ENCODE peak calls at places on chromosomes 7 and 10, in four cellular contexts. One of them, this sample, is unnamed.

GRCh38 chr7:116231543-116232401 is 21.4 kb downstream of the TES start:
- DNase-seq in GM13977: no peak
- DNase-seq in suprapubic skin: no peak
- DNase-seq in astrocyte of the spinal cord: peak
- DNase-seq in this sample: no peak

GRCh38 chr10:100742067-100742771 is 3.2 kb upstream of the PAX2 start:
- DNase-seq in GM13977: peak
- DNase-seq in suprapubic skin: no peak
- DNase-seq in astrocyte of the spinal cord: no peak
- DNase-seq in this sample: peak

GRCh38 chr10:59536151-59536550 is 173.5 kb downstream of the SLC16A9 start:
- DNase-seq in GM13977: no peak
- DNase-seq in suprapubic skin: no peak
- DNase-seq in astrocyte of the spinal cord: peak
- DNase-seq in this sample: no peak

GRCh38 chr10:75612904-75613684 is 181.7 kb downstream of the LRMDA start:
- DNase-seq in GM13977: no peak
- DNase-seq in suprapubic skin: no peak
- DNase-seq in astrocyte of the spinal cord: peak
- DNase-seq in this sample: no peak

GRCh38 chr7:92135100-92135429 is 788 bp upstream of the CYP51A1 start:
- DNase-seq in GM13977: peak
- DNase-seq in suprapubic skin: no peak
- DNase-seq in astrocyte of the spinal cord: no peak
- DNase-seq in this sample: peak

GRCh38 chr7:67463983-67464382 is 467.4 kb downstream of the TYW1 start:
- DNase-seq in GM13977: no peak
- DNase-seq in suprapubic skin: no peak
- DNase-seq in astrocyte of the spinal cord: no peak
- DNase-seq in this sample: no peak

GRCh38 chr10:99536400-99537254 is 3.9 kb downstream of the NKX2-3 start:
- DNase-seq in GM13977: peak
- DNase-seq in suprapubic skin: no peak
- DNase-seq in astrocyte of the spinal cord: no peak
- DNase-seq in this sample: peak

GRCh38 chr7:75892634-75893272 is 13.9 kb downstream of the RHBDD2 start:
- DNase-seq in GM13977: no peak
- DNase-seq in suprapubic skin: no peak
- DNase-seq in astrocyte of the spinal cord: no peak
- DNase-seq in this sample: no peak

GRCh38 chr10:19328582-19328981 is 280.0 kb downstream of the MALRD1 start:
- DNase-seq in GM13977: no peak
- DNase-seq in suprapubic skin: no peak
- DNase-seq in astrocyte of the spinal cord: no peak
- DNase-seq in this sample: no peak

GRCh38 chr10:103416436-103417147 is 20.2 kb downstream of the PDCD11 start:
- DNase-seq in GM13977: peak
- DNase-seq in suprapubic skin: no peak
- DNase-seq in astrocyte of the spinal cord: peak
- DNase-seq in this sample: peak
- TF ChIP-seq CTCF in GM13977: peak
- TF ChIP-seq CTCF in suprapubic skin: peak
- TF ChIP-seq CTCF in astrocyte of the spinal cord: peak
- TF ChIP-seq CTCF in this sample: peak

GRCh38 chr7:154856737-154857136 is 146.2 kb downstream of the PAXIP1 start:
- DNase-seq in GM13977: no peak
- DNase-seq in suprapubic skin: no peak
- DNase-seq in astrocyte of the spinal cord: no peak
- DNase-seq in this sample: no peak
- TF ChIP-seq CTCF in GM13977: no peak
- TF ChIP-seq CTCF in suprapubic skin: no peak
- TF ChIP-seq CTCF in astrocyte of the spinal cord: no peak
- TF ChIP-seq CTCF in this sample: no peak

GRCh38 chr7:106101726-106102125 is 10.4 kb downstream of the SYPL1 start:
- DNase-seq in GM13977: no peak
- DNase-seq in suprapubic skin: no peak
- DNase-seq in astrocyte of the spinal cord: peak
- DNase-seq in this sample: no peak
- TF ChIP-seq CTCF in GM13977: no peak
- TF ChIP-seq CTCF in suprapubic skin: no peak
- TF ChIP-seq CTCF in astrocyte of the spinal cord: no peak
- TF ChIP-seq CTCF in this sample: no peak

GRCh38 chr10:110162749-110163148 is 44.7 kb upstream of the MXI1 start:
- DNase-seq in GM13977: no peak
- DNase-seq in suprapubic skin: no peak
- DNase-seq in astrocyte of the spinal cord: no peak
- DNase-seq in this sample: no peak
- TF ChIP-seq CTCF in GM13977: no peak
- TF ChIP-seq CTCF in suprapubic skin: no peak
- TF ChIP-seq CTCF in astrocyte of the spinal cord: no peak
- TF ChIP-seq CTCF in this sample: no peak

DNA sequence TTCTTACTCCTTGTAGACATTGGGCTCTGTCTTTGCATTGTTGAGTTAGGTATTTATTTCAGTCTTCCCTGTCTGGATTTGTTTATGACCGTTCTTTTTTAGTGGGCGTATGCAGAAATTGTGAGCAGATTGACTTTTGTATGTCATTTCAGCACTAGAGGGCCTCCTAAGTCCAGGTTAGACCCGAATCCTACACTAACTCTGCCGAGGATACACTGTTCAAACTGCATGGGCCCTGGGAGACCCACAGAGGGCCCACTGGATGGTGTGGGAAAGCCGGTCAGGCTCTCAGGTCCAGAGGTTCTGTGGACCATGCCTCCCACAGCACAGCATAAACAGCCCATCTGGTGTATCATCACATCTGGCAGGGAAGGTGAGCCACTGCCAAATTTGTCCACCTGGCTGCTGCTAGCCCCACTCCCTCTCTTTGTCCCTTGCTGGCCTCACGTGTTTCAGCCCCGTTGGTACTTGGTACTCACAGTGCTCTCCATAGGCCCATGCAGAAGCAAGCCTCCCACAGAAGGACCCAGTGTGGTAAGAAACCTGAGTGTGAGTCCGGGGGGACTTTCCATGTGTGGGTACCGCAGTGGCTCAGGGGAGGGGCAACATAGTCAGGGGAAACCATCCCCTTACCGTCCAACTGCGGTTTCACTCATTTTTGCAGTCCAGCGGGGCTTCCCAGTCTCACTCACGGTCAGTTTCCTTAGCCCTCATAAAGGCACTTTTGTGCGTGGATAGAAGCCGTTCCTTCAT is 112.8 kb downstream of the APBB1IP start:
- DNase-seq in GM13977: no peak
- DNase-seq in suprapubic skin: no peak
- DNase-seq in astrocyte of the spinal cord: no peak
- DNase-seq in this sample: no peak
- TF ChIP-seq CTCF in GM13977: peak
- TF ChIP-seq CTCF in suprapubic skin: no peak
- TF ChIP-seq CTCF in astrocyte of the spinal cord: no peak
- TF ChIP-seq CTCF in this sample: no peak

GRCh38 chr7:16636533-16637173 is 8.9 kb downstream of the ANKMY2 start:
- DNase-seq in GM13977: no peak
- DNase-seq in suprapubic skin: no peak
- DNase-seq in astrocyte of the spinal cord: peak
- DNase-seq in this sample: no peak
- TF ChIP-seq CTCF in GM13977: no peak
- TF ChIP-seq CTCF in suprapubic skin: no peak
- TF ChIP-seq CTCF in astrocyte of the spinal cord: no peak
- TF ChIP-seq CTCF in this sample: no peak

GRCh38 chr10:12445701-12446334 is 96.5 kb downstream of the CAMK1D start:
- DNase-seq in GM13977: no peak
- DNase-seq in suprapubic skin: no peak
- DNase-seq in astrocyte of the spinal cord: no peak
- DNase-seq in this sample: no peak

GRCh38 chr10:12444981-12445700 is 95.8 kb downstream of the CAMK1D start:
- DNase-seq in GM13977: no peak
- DNase-seq in suprapubic skin: no peak
- DNase-seq in astrocyte of the spinal cord: no peak
- DNase-seq in this sample: no peak

GRCh38 chr10:12448340-12448728 is 99.0 kb downstream of the CAMK1D start:
- DNase-seq in GM13977: no peak
- DNase-seq in suprapubic skin: no peak
- DNase-seq in astrocyte of the spinal cord: no peak
- DNase-seq in this sample: no peak

GRCh38 chr10:12438914-12439692 is 89.8 kb downstream of the CAMK1D start:
- DNase-seq in GM13977: no peak
- DNase-seq in suprapubic skin: no peak
- DNase-seq in astrocyte of the spinal cord: no peak
- DNase-seq in this sample: no peak

GRCh38 chr10:12443026-12443425 is 93.7 kb downstream of the CAMK1D start:
- DNase-seq in GM13977: no peak
- DNase-seq in suprapubic skin: no peak
- DNase-seq in astrocyte of the spinal cord: no peak
- DNase-seq in this sample: no peak
- TF ChIP-seq CTCF in GM13977: no peak
- TF ChIP-seq CTCF in suprapubic skin: no peak
- TF ChIP-seq CTCF in astrocyte of the spinal cord: no peak
- TF ChIP-seq CTCF in this sample: no peak

GRCh38 chr10:97939446-97939990 is 89.9 kb downstream of the GOLGA7B start:
- DNase-seq in GM13977: no peak
- DNase-seq in suprapubic skin: no peak
- DNase-seq in astrocyte of the spinal cord: no peak
- DNase-seq in this sample: no peak

GRCh38 chr10:97944772-97945171 is 85.6 kb downstream of the CRTAC1 start:
- DNase-seq in GM13977: no peak
- DNase-seq in suprapubic skin: no peak
- DNase-seq in astrocyte of the spinal cord: no peak
- DNase-seq in this sample: no peak

GRCh38 chr10:97940534-97940933 is 89.9 kb downstream of the CRTAC1 start:
- DNase-seq in GM13977: no peak
- DNase-seq in suprapubic skin: no peak
- DNase-seq in astrocyte of the spinal cord: no peak
- DNase-seq in this sample: no peak

GRCh38 chr10:97937928-97938327 is 88.3 kb downstream of the GOLGA7B start:
- DNase-seq in GM13977: no peak
- DNase-seq in suprapubic skin: no peak
- DNase-seq in astrocyte of the spinal cord: no peak
- DNase-seq in this sample: no peak

GRCh38 chr10:97943294-97943693 is 87.1 kb downstream of the CRTAC1 start:
- DNase-seq in GM13977: no peak
- DNase-seq in suprapubic skin: no peak
- DNase-seq in astrocyte of the spinal cord: no peak
- DNase-seq in this sample: no peak
- TF ChIP-seq CTCF in GM13977: peak
- TF ChIP-seq CTCF in suprapubic skin: no peak
- TF ChIP-seq CTCF in astrocyte of the spinal cord: no peak
- TF ChIP-seq CTCF in this sample: no peak